ENCODE peak calls at places on chromosomes 2 and 18, in ten cellular contexts. J, C, D, U, S, I, H, A, W and P are unnamed samples.

GRCh38 chr2:152396763-152397162 is 61.8 kb downstream of the FMNL2 start:
- DNase-seq in J (no peak), C (no peak), D (no peak), U (no peak), S (no peak), I (peak; percentile 66), H (no peak), A (no peak), W (no peak), P (no peak)

GRCh38 chr2:207304798-207305197 is 139.1 kb upstream of the KLF7 start:
- DNase-seq in J (no peak), C (no peak), D (no peak), U (no peak), S (no peak), I (no peak), H (no peak), A (no peak), W (no peak), P (no peak)

GRCh38 chr2:226002438-226002837 is 602.9 kb downstream of the NYAP2 start:
- DNase-seq in J (no peak), C (no peak), D (no peak), U (no peak), S (no peak), I (peak; percentile 58), H (no peak), A (peak; percentile 47), W (no peak), P (no peak)

GRCh38 chr2:54599326-54599710 is 124.1 kb upstream of the EML6 start:
- DNase-seq in J (no peak), C (no peak), D (peak; percentile 40), U (no peak), S (no peak), I (no peak), H (no peak), A (no peak), W (no peak), P (no peak)

GRCh38 chr2:21095714-21096113 is 28.1 kb upstream of the TDRD15 start:
- DNase-seq in J (no peak), C (no peak), D (no peak), U (no peak), S (no peak), I (no peak), H (no peak), A (no peak), W (no peak), P (no peak)

GRCh38 chr2:183950673-183951072 is 647.7 kb upstream of the ZNF804A start:
- DNase-seq in J (no peak), C (no peak), D (no peak), U (no peak), S (no peak), I (no peak), H (no peak), A (no peak), W (no peak), P (no peak)

GRCh38 chr2:52034706-52035105 is 1002.8 kb upstream of the NRXN1 start:
- DNase-seq in J (no peak), C (no peak), D (no peak), U (no peak), S (no peak), I (peak; percentile 23), H (no peak), A (no peak), W (no peak), P (no peak)

GRCh38 chr2:1590611-1591460 is 153.5 kb downstream of the PXDN start:
- DNase-seq in J (no peak), C (no peak), D (no peak), U (no peak), S (peak; percentile 76), I (peak; percentile 28), H (peak; percentile 59), A (no peak), W (no peak), P (no peak)

GRCh38 chr18:12811191-12811950 is 72.7 kb downstream of the PTPN2 start:
- DNase-seq in J (no peak), C (no peak), D (no peak), U (no peak), S (no peak), I (no peak), H (no peak), A (no peak), W (no peak), P (no peak)

GRCh38 chr18:75140296-75140695 is 68.6 kb downstream of the PTGR3 start:
- DNase-seq in J (no peak), C (no peak), D (no peak), U (no peak), S (no peak), I (no peak), H (no peak), A (no peak), W (no peak), P (no peak)

GRCh38 chr18:48085781-48086487 is 155.5 kb upstream of the SMAD2 start:
- DNase-seq in J (no peak), C (no peak), D (peak; percentile 31), U (no peak), S (no peak), I (no peak), H (no peak), A (no peak), W (no peak), P (no peak)

GRCh38 chr18:27239669-27240068 is 54.6 kb upstream of the CHST9 start:
- DNase-seq in J (no peak), C (no peak), D (no peak), U (no peak), S (no peak), I (no peak), H (no peak), A (no peak), W (no peak), P (no peak)

GRCh38 chr2:207051345-207051959 is 112.1 kb downstream of the CPO start:
- DNase-seq in J (no peak), C (no peak), D (no peak), U (no peak), S (no peak), I (no peak), H (no peak), A (no peak), W (no peak), P (no peak)

GRCh38 chr18:46046126-46046525 is 25.9 kb downstream of the PSTPIP2 start:
- DNase-seq in J (no peak), C (no peak), D (no peak), U (no peak), S (peak; percentile 53), I (no peak), H (no peak), A (no peak), W (no peak), P (no peak)

DNA sequence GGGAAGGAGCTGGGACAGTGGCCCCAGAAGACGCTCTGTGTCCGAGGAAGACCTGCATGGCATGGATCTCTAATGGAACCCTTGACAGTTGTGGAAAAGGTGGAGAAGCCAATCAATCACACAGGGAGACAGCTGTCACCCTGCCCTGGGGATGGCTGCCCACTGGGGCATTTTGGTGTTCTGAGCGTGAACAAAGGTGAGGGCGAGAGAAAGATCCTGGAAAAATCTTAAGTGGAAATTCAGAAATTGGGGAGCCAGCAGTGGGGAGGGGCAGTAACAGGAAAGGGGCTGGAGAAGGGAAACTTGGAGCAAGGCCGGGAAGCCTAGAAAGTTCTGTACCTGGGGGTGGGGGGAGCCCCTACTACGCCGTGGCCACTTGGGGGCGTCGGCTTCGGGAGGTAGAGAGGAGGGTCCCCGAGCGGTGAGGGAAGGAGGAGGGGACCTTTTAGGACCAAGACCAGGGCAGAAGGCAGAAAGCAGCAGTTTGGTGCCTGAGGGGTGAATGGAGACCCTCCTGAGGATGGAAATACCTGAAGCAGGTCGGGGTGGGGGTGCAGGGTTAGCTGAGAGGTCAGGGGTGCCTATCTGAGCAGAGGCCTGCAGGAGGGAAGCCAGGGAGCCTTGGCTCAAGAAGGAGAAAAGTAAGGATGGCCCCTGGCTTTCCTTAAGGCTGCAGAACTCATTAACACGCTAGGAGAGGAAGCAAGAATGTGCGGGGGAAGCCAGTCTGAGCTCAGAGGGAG is 30.0 kb downstream of the NGEF start:
- DNase-seq in J (no peak), C (no peak), D (no peak), U (no peak), S (peak; percentile 76), I (no peak), H (no peak), A (no peak), W (no peak), P (peak; percentile 18)
- TF ChIP-seq CTCF in J (no peak), C (no peak), D (no peak), U (no peak), S (no peak), I (no peak), H (no peak), A (no peak), W (no peak), P (no peak)

GRCh38 chr18:44680271-44681038 is at the start of gene SETBP1:
- DNase-seq in J (peak; percentile 72), C (peak; percentile 58), D (peak; percentile 71), U (peak; percentile 72), S (peak; percentile 94), I (peak; percentile 70), H (peak; percentile 95), A (peak; percentile 79), W (peak; percentile 57), P (peak; percentile 74)
- TF ChIP-seq CTCF in J (no peak), C (no peak), D (no peak), U (no peak), S (no peak), I (peak; percentile 2), H (no peak), A (no peak), W (no peak), P (no peak)

DNA sequence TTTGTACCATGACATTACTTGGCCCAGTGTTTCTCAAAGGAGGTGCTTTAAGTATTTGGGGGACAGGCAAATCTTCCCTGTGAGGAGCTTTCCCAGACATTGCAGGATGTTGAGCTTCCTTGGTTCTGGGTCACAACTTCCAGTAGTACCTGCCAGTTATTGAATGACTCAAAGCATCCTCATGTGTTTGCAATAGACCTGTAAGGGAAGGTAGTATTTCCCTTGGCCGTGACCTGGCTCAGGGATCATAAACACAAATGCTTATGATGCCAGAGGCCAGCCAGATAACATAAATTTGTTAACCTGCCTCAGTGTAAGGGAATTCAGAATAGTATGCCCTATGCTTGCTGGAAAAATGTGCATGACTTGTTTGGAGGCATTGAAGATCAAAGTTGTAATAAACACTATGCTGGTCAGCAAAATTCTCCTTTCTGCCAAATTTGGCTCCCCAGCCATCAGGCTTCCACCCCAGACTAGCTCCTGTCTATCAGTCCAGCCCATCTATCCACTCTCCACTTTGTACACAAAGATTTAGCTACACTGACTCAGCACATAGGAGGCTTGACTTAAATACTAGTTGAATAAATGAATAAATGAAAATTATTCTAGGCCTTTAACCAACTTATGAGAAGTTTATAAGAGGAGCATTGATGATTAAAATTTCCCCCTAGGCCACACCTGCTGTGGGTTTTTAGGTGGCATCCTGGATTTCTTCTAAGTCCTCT is 102.0 kb upstream of the EFEMP1 start:
- DNase-seq in J (no peak), C (no peak), D (no peak), U (no peak), S (no peak), I (no peak), H (no peak), A (no peak), W (no peak), P (no peak)
- TF ChIP-seq CTCF in J (no peak), C (no peak), D (no peak), U (no peak), S (no peak), I (no peak), H (no peak), A (no peak), W (no peak), P (no peak)

DNA sequence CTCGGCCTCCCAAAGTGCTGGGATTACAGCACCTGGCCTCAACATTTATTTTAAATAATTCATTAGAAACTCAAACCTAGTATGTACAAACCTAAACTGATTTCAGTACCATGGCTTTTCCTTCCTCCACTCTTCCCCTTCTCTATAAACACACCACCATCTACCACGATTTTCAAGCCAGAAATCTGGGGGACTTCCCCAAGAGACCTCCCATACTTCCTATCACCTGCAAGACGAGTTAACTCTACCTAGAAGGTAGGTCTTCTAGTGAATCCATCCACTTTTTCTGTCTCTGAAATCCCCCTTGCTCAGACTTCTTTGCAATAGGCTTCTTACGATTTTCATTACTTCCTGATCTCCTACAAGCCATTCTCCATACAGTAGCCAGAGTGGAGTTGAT is 7.7 kb upstream of the FAM117B start:
- DNase-seq in J (no peak), C (no peak), D (no peak), U (no peak), S (no peak), I (no peak), H (no peak), A (no peak), W (no peak), P (no peak)
- TF ChIP-seq CTCF in J (no peak), C (no peak), D (no peak), U (no peak), S (no peak), I (no peak), H (no peak), A (no peak), W (no peak), P (no peak)